ENCODE peak calls at places on chromosomes 3 and 15, in four cellular contexts. K is H9; V is CD4-positive, alpha-beta memory T cell; G is fibroblast of lung. B is an unnamed sample. For H3K4me1, the result is how much of the 10 kb centered on the place peaks cover.

GRCh38 chr3:110579841-110580550 is 491.6 kb upstream of the NECTIN3 start:
- DNase-seq in K (no peak), V (no peak), G (peak), B (no peak)

GRCh38 chr3:18438586-18438985 is 13.4 kb upstream of the SATB1 start:
- DNase-seq in K (no peak), V (peak), G (no peak), B (no peak)

GRCh38 chr15:57041416-57041815 is 123.0 kb downstream of the TCF12 start:
- DNase-seq in K (no peak), V (no peak), G (no peak), B (no peak)

GRCh38 chr3:123493912-123494311 is 45.0 kb upstream of the ADCY5 start:
- DNase-seq in K (no peak), V (no peak), G (no peak), B (no peak)

GRCh38 chr15:99956022-99956775 is 223.0 kb upstream of the LYSMD4 start:
- DNase-seq in K (no peak), V (no peak), G (no peak), B (no peak)

GRCh38 chr15:39211108-39211979 is 369.5 kb upstream of the THBS1 start:
- DNase-seq in K (no peak), V (no peak), G (no peak), B (no peak)

GRCh38 chr3:12483872-12484197 is 445 bp upstream of the TSEN2 start:
- DNase-seq in K (no peak), V (no peak), G (no peak), B (no peak)

GRCh38 chr15:57555270-57555669 is 36.4 kb upstream of the MYZAP start:
- DNase-seq in K (no peak), V (no peak), G (peak), B (no peak)

GRCh38 chr3:1499694-1500093 is 406.9 kb downstream of the CNTN6 start:
- DNase-seq in K (no peak), V (no peak), G (no peak), B (no peak)

GRCh38 chr3:9102240-9102841 is 139.1 kb upstream of the RAD18 start:
- DNase-seq in K (peak), V (no peak), G (no peak), B (no peak)

GRCh38 chr3:131716007-131716406 is 213.2 kb upstream of the MRPL3 start:
- DNase-seq in K (no peak), V (no peak), G (no peak), B (no peak)

GRCh38 chr3:8604988-8605387 is 39.6 kb downstream of the SSUH2 start:
- DNase-seq in K (no peak), V (no peak), G (no peak), B (no peak)

GRCh38 chr3:56397798-56398197 is 70.5 kb downstream of the ERC2 start:
- DNase-seq in K (no peak), V (no peak), G (no peak), B (no peak)

GRCh38 chr15:52008326-52008697 is 10.7 kb upstream of the MAPK6 start:
- DNase-seq in K (no peak), V (no peak), G (no peak), B (no peak)

GRCh38 chr3:35724106-35724505 is 84.8 kb downstream of the ARPP21 start:
- DNase-seq in K (no peak), V (no peak), G (no peak), B (no peak)

GRCh38 chr3:190306513-190307163 is 15.6 kb downstream of the CLDN1 start:
- DNase-seq in K (no peak), V (peak), G (peak), B (no peak)

GRCh38 chr3:65584002-65584401 is 454.7 kb downstream of the MAGI1 start:
- DNase-seq in K (no peak), V (no peak), G (no peak), B (no peak)

DNA sequence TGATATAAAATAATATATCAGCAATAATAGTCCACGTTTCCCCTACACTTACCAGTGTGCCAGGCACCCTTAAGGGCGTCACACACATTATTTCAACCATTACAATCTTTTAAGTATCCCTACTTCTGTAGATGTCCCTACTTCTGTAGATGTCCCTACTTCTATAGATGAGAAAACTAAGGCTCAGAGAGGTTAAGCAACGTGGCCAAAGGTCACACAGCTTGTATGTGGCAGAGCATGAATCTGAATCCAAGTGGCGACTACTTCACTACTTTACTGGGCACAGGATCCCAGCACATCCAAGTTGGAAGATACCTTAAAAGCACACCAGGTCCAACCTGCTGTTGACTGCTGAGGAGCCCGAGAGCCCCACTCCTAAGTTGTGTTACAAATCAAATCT is 77.5 kb downstream of the TLE3 start:
- DNase-seq in K (no peak), V (no peak), G (no peak), B (no peak)
- H3K4me1 ChIP-seq in K (under half), V (under half), G (under half), B (half or more)

DNA sequence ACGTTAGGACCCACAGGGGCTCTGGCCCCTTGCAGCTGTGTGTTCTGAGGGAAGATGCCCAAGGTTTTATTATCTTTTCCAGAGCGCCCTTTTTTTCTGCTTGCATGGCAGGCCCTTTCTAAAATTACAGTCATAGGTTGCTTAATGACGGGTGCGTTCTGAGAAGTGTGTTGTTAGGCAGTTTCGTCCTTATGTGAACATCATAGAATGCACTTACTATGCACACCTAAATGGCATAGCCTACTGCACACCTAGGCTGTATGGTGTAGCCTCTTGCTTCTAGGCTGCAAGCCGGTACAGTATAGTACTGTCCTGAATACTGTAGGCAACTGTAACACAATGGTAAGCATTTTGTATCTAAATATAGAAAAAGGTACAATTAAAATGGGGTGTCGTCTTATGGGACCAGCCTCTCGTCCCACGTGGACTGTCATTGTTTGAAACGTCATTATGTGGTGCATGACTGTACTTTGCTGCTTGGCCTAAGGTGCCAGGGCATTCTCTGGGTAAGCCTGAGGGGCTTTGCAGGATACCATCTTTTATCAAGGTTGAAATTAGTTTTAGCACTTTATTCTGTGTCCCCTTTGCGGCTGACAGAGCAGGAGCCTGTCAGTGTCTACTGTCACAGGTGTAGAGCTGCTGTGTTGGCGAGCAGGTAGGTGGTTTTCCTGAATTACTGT is 10.9 kb downstream of the KLF13 start:
- DNase-seq in K (no peak), V (no peak), G (no peak), B (no peak)
- H3K4me1 ChIP-seq in K (under half), V (half or more), G (under half), B (half or more)

DNA sequence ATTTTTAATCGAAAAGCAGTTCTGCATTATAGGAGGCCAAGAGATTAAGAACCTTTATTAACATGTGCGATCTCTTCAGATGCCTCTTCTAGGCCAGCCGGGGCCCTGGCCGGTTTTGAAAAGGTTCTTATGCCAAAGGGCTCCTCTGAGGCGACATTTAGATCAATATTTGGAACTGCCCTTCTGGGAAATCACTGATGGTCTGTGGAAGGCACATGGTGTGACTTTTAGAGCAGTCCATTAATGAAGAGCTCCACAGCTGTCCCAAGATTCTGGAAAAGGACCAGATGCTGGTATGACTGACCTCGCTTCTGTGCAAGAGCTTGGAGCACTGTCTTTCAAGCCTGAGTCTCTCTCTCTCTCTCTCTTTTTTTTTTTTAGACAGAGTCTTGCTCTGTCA is 19.7 kb downstream of the MGLL start:
- DNase-seq in K (no peak), V (no peak), G (no peak), B (no peak)
- H3K4me1 ChIP-seq in K (under half), V (under half), G (under half), B (half or more)

DNA sequence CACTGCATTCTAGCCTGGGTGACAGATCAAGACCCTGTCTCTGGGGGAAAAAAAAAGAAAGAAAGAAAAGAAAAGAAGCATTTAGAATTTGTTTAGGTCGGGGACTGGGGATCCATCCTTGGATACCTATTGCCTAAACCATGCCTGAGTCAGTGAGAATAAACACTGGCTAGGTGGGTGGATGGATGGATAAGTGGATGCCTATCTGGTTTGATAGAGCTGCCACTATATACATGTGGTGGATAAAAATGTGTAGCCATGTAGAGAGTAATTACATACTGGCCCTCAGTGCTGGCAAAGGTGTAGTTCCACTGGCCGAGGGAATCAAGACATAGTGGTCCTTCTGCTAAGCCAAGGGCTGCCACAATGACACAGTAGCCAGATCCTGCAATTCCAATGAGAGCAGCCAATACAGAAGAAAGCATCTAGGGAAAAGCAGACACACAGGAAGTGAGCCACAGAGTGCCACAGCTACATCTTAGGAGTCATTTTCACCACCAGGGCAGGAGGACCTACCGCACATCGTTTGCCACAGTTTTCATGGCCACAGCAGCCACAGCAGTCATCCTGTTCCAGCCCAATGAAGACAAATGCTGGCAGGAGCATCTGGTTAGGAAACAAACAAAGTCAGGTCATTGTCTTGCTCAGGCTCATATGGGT is 2.2 kb downstream of the TM4SF1 start:
- DNase-seq in K (no peak), V (no peak), G (peak), B (no peak)
- H3K4me1 ChIP-seq in K (under half), V (under half), G (under half), B (under half)

DNA sequence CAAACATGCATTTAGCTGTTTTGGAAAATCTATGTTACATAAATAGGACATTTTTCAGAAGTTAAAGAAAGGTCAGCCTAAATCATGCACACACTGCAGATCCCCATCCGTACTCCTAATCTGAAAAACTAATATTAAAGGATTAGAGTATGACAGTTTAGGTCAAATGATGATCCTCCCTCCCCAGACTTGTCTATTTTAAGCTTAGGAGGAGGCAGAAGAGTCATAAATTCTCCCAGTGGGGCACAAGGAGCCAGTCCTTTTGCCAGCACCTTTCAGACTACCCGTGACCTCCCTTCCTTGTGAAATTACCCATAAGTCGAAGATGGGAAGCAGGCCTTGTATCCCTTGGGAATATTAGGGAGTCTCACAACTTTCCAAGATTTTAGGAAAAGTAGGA is 78.0 kb downstream of the TGFBR2 start:
- DNase-seq in K (no peak), V (no peak), G (no peak), B (no peak)
- H3K4me1 ChIP-seq in K (under half), V (half or more), G (under half), B (under half)

GRCh38 chr15:80233511-80234080 is 18.4 kb downstream of the CTXND1 start:
- DNase-seq in K (no peak), V (no peak), G (no peak), B (no peak)

GRCh38 chr15:80231371-80231770 is 20.6 kb downstream of the CTXND1 start:
- DNase-seq in K (no peak), V (no peak), G (no peak), B (no peak)

GRCh38 chr15:80240261-80240660 is 11.8 kb downstream of the CTXND1 start:
- DNase-seq in K (no peak), V (no peak), G (no peak), B (no peak)

GRCh38 chr15:80228959-80229610 is 22.9 kb downstream of the CTXND1 start:
- DNase-seq in K (no peak), V (no peak), G (peak), B (no peak)

DNA sequence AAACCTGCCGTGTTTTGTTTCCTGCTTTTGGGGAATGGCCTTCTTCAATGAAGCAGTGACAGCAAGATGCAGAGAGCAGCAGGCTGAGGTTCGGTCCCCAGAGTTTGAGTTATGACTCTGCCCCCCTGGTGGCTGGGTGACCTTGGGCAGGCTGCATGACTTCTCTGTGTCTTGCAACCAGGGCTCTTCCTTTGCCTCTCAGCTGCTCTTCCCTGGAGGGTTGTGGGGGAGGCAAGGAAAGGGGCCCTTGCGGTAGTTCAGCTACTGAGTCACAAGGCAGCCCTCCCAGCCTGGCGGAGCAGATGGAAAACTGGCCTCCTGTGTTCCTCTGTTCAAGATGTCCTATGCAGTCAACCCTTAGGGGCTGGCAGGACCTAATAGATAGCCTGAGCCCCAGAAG is 17.1 kb downstream of the CTXND1 start:
- DNase-seq in K (peak), V (peak), G (peak), B (peak)
- H3K4me1 ChIP-seq in K (under half), V (under half), G (under half), B (under half)